ENCODE peak calls at places on chromosomes 7 and 10, in seven cellular contexts. W is aorta; K is SK-N-SH; V is stimulated activated CD4-positive, alpha-beta T cell treated with anti-CD3 and anti-CD28 coated beads, Interleukin-1b, Interleukin-23, amount 100 ng/mL, for 4 hours; X is stimulated activated CD8-positive, alpha-beta memory T cell treated with anti-CD3 and anti-CD28 coated beads, Interleukin-7, amount 100 ng/mL, for 24 hours; N is NCI-H1436; E is A549. A is an unnamed sample.

GRCh38 chr7:66643395-66643794 is 14.7 kb downstream of the KCTD7 start:
- DNase-seq in N (no peak), E (no peak), V (no peak), X (no peak), K (no peak), W (no peak), A (no peak)

GRCh38 chr10:88467835-88468485 is 115.2 kb downstream of the RNLS start:
- DNase-seq in N (no peak), K (no peak), V (no peak), W (no peak), E (no peak), X (no peak), A (no peak)

GRCh38 chr7:99041526-99041925 is 102.4 kb downstream of the SMURF1 start:
- DNase-seq in N (no peak), E (peak; percentile 26), V (no peak), W (no peak), X (no peak), K (no peak), A (no peak)

GRCh38 chr7:106057962-106058901 is 53.9 kb downstream of the SYPL1 start:
- DNase-seq in W (no peak), E (no peak), X (no peak), K (no peak), V (no peak), N (no peak), A (no peak)

GRCh38 chr10:110209399-110209925 is 2.1 kb downstream of the MXI1 start:
- DNase-seq in E (peak; percentile 68), X (peak; percentile 27), K (no peak), W (peak; percentile 81), N (peak; percentile 55), V (peak; percentile 50), A (peak; percentile 69)

GRCh38 chr10:27541728-27542285 is 37.7 kb downstream of the RAB18 start:
- DNase-seq in N (no peak), X (no peak), V (no peak), K (no peak), W (no peak), E (no peak), A (no peak)

GRCh38 chr7:30447466-30447865 is 31.1 kb downstream of the NOD1 start:
- DNase-seq in X (no peak), N (no peak), E (no peak), K (no peak), W (no peak), V (no peak), A (no peak)

GRCh38 chr7:105760549-105761447 is 115.6 kb downstream of the ATXN7L1 start:
- DNase-seq in K (no peak), V (no peak), X (no peak), N (no peak), E (no peak), W (no peak), A (peak; percentile 50)

GRCh38 chr10:50653142-50653541 is 29.4 kb upstream of the SGMS1 start:
- DNase-seq in V (no peak), K (peak; percentile 22), X (no peak), W (no peak), E (peak; percentile 8), N (no peak), A (no peak)

GRCh38 chr7:41058986-41059741 is 643.7 kb downstream of the INHBA start:
- DNase-seq in E (no peak), V (no peak), K (no peak), N (no peak), X (no peak), W (no peak), A (no peak)

GRCh38 chr7:69622960-69623359 is 24.7 kb downstream of the AUTS2 start:
- DNase-seq in K (no peak), E (no peak), N (no peak), V (no peak), X (no peak), W (no peak), A (no peak)

GRCh38 chr10:15504101-15504840 is 133.2 kb upstream of the FAM171A1 start:
- DNase-seq in E (no peak), K (no peak), X (no peak), V (no peak), N (no peak), W (no peak), A (no peak)

GRCh38 chr10:116990276-116990800 is 14.6 kb downstream of the SHTN1 start:
- DNase-seq in X (no peak), W (no peak), V (no peak), E (no peak), K (no peak), N (no peak), A (no peak)

GRCh38 chr10:125076891-125077643 is 83.3 kb downstream of the CTBP2 start:
- DNase-seq in K (no peak), N (no peak), V (no peak), E (no peak), W (peak; percentile 30), X (no peak), A (no peak)